ENCODE peak calls at places on chromosomes 4 and X, in eight cellular contexts. E is IMR-90, B is brain microvascular endothelial cell, P is transverse colon, K is lower leg skin, A is fibroblast of lung, R is K562, Y is foreskin fibroblast. S is an unnamed sample.
A peak's percentile ranks its signal among the peaks of the same experiment; 100 is the strongest.

GRCh38 chr4:5685296-5685695 is 23.1 kb downstream of the EVC2 start:
- DNase-seq in B (no peak), P (no peak), R (no peak), K (peak; percentile 68), A (no peak), E (no peak), Y (no peak), S (no peak)

GRCh38 chrX:27883468-27884092 is 75.8 kb downstream of the MAGEB10 start:
- DNase-seq in P (no peak), Y (no peak), K (no peak), R (no peak), B (no peak), E (peak; percentile 25), A (peak; percentile 26), S (no peak)

GRCh38 chrX:154719132-154719675 is 31.7 kb downstream of the GAB3 start:
- DNase-seq in E (peak; percentile 85), Y (peak; percentile 43), K (no peak), A (peak; percentile 84), B (peak; percentile 77), P (no peak), R (no peak), S (no peak)

GRCh38 chrX:46279925-46280313 is 265.3 kb downstream of the ZNF674 start:
- DNase-seq in Y (peak; percentile 68), B (no peak), P (no peak), K (no peak), E (peak; percentile 28), A (peak; percentile 63), R (no peak), S (peak; percentile 25)

GRCh38 chr4:40557741-40558140 is 71.9 kb downstream of the RBM47 start:
- DNase-seq in P (no peak), Y (no peak), E (no peak), B (no peak), K (no peak), A (no peak), R (no peak), S (no peak)

GRCh38 chrX:151919610-151920009 is 6.9 kb downstream of the MAGEA4 start:
- DNase-seq in E (no peak), Y (no peak), K (no peak), P (no peak), R (no peak), A (no peak), B (no peak), S (no peak)

GRCh38 chrX:71514367-71515038 is 18.4 kb upstream of the OGT start:
- DNase-seq in A (no peak), Y (peak; percentile 22), B (no peak), E (no peak), R (no peak), K (no peak), P (peak; percentile 14), S (no peak)

GRCh38 chr4:55183926-55184599 is 58.7 kb upstream of the KDR start:
- DNase-seq in P (no peak), B (peak; percentile 98), A (peak; percentile 97), R (no peak), Y (peak; percentile 96), E (peak; percentile 97), K (no peak), S (peak; percentile 75)

GRCh38 chr4:18691431-18692200 is 670.1 kb upstream of the LCORL start:
- DNase-seq in B (no peak), A (peak; percentile 3), K (no peak), P (no peak), E (no peak), Y (no peak), R (no peak), S (no peak)

GRCh38 chr4:47017081-47017480 is 14.3 kb upstream of the GABRB1 start:
- DNase-seq in B (no peak), A (peak; percentile 7), Y (no peak), R (no peak), P (no peak), E (peak; percentile 53), K (no peak), S (no peak)

GRCh38 chrX:77749695-77750094 is 36.3 kb downstream of the ATRX start:
- DNase-seq in E (peak; percentile 82), P (no peak), Y (peak; percentile 21), A (peak; percentile 57), K (no peak), B (peak; percentile 89), R (no peak), S (no peak)

GRCh38 chr4:36278789-36279188 is 2.6 kb upstream of the DTHD1 start:
- DNase-seq in B (no peak), R (no peak), P (no peak), Y (no peak), K (no peak), E (no peak), A (no peak), S (no peak)

GRCh38 chrX:18410038-18410437 is 15.4 kb upstream of the CDKL5 start:
- DNase-seq in R (no peak), Y (peak; percentile 58), A (peak; percentile 41), B (peak; percentile 36), P (no peak), K (no peak), E (peak; percentile 55), S (no peak)

GRCh38 chr4:106854970-106855369 is 181.1 kb downstream of the DKK2 start:
- DNase-seq in Y (no peak), E (no peak), P (no peak), B (no peak), K (no peak), A (no peak), R (no peak), S (no peak)

GRCh38 chr4:137755033-137755471 is 222.8 kb upstream of the PCDH18 start:
- DNase-seq in K (no peak), R (no peak), E (peak; percentile 61), P (no peak), B (peak; percentile 12), A (peak; percentile 72), Y (peak; percentile 69), S (peak; percentile 54)

GRCh38 chr4:153079824-153080486 is 124.3 kb upstream of the TRIM2 start:
- DNase-seq in K (peak; percentile 59), B (no peak), R (no peak), P (no peak), A (no peak), E (no peak), Y (no peak), S (no peak)

GRCh38 chrX:133909888-133910287 is 75.5 kb downstream of the GPC3 start:
- DNase-seq in E (no peak), B (no peak), R (no peak), A (no peak), K (no peak), P (no peak), Y (no peak), S (no peak)

GRCh38 chr4:5788144-5788543 is 77.1 kb downstream of the EVC start:
- DNase-seq in E (no peak), P (no peak), A (no peak), B (no peak), Y (no peak), R (no peak), K (peak; percentile 40), S (no peak)

GRCh38 chr4:98452091-98452490 is 190.9 kb downstream of the RAP1GDS1 start:
- DNase-seq in Y (peak; percentile 58), R (no peak), P (no peak), A (peak; percentile 62), E (peak; percentile 35), B (no peak), K (no peak), S (no peak)

GRCh38 chr4:124804584-124804983 is 92.1 kb upstream of the ANKRD50 start:
- DNase-seq in E (peak; percentile 18), B (no peak), A (peak; percentile 37), Y (peak; percentile 60), R (no peak), K (no peak), P (no peak), S (no peak)

GRCh38 chrX:75107863-75108509 is 48.1 kb downstream of the ABCB7 start:
- DNase-seq in R (no peak), Y (no peak), K (peak; percentile 79), P (no peak), B (no peak), E (no peak), A (no peak), S (no peak)

GRCh38 chrX:129721870-129722269 is 16.9 kb upstream of the XPNPEP2 start:
- DNase-seq in P (no peak), A (no peak), B (no peak), Y (no peak), E (no peak), R (no peak), K (no peak), S (no peak)

GRCh38 chr4:2365054-2365912 is 53.2 kb downstream of the ZFYVE28 start:
- DNase-seq in E (no peak), A (no peak), Y (no peak), B (no peak), K (no peak), R (peak; percentile 79), P (no peak), S (no peak)
- H3K4me3 ChIP-seq in E (no peak overlapping the region), A (peak overlapping the region; percentile 61), Y (peak overlapping the region; percentile 83), B (peak overlapping the region; percentile 53), K (peak overlapping the region; percentile 43), R (peak overlapping the region; percentile 34), P (peak overlapping the region; percentile 43), S (peak overlapping the region; percentile 44)

DNA sequence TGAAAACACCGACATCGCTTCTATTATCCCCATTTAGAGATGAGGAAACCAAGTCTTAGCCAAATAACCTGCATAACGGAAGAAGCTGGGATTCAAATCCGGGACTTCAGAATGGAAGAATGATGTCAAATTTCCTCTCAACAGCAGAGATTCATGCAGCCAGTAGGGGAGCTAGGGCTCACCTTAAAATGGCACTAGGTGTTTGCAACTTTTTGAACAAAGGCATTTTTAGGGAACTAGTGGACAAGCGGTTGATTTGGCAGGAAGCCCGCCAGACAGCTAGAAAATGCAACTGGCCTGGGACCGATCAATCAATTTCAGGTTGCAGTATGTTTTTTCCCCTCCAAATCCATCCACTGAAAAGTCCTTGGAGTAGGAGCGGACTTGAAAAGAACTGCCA is 224.2 kb downstream of the PTTG2 start:
- DNase-seq in R (no peak), Y (peak; percentile 16), P (no peak), E (no peak), K (no peak), B (no peak), A (no peak), S (no peak)
- TF ChIP-seq CTCF in R (peak; percentile 31), Y (peak; percentile 21), P (no peak), E (peak; percentile 16), K (no peak), B (peak; percentile 57), A (peak; percentile 40), S (peak; percentile 13)

GRCh38 chrX:57516491-57516890 is 75.3 kb upstream of the ZXDB start:
- DNase-seq in Y (no peak), A (no peak), R (no peak), B (no peak), K (peak; percentile 77), E (no peak), P (no peak), S (no peak)

GRCh38 chrX:57519578-57520118 is 72.2 kb upstream of the ZXDB start:
- DNase-seq in P (no peak), B (no peak), Y (no peak), A (no peak), K (no peak), R (no peak), E (no peak), S (no peak)
- H3K4me3 ChIP-seq in P (no peak overlapping the region), B (no peak overlapping the region), Y (no peak overlapping the region), A (no peak overlapping the region), K (no peak overlapping the region), R (no peak overlapping the region), E (no peak overlapping the region), S (no peak overlapping the region)

DNA sequence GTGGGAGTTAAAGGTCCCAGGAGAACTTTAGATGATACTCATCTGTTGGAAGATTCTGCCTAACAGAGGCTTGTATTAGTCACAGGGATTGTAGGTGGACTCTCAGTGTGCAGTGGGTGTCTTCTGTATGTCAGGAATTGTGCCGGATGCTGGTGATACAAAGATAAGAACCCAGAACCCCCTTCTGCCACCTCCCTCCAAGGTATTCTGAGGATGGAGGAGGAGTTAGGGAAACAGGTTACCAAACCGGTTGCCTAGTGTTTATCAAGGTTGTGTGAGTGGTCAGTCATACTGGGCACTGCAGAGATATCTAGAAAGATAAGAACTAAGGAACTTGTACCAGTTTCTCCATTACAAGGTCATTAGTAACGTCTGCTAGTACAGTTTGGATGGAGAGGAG is 61.6 kb downstream of the PTTG2 start:
- DNase-seq in B (no peak), E (no peak), K (no peak), R (no peak), P (no peak), A (no peak), Y (no peak), S (no peak)
- TF ChIP-seq CTCF in B (no peak), E (no peak), K (no peak), R (no peak), P (no peak), A (no peak), Y (no peak), S (no peak)

S was measured in HFF-Myc.